ENCODE peak calls at places on chromosomes 5 and 9, in ten cellular contexts. D, L, J, Y, K, P, T, Q, F and U are unnamed samples.
A peak's percentile ranks its signal among the peaks of the same experiment; 100 is the strongest.

GRCh38 chr5:76209297-76209696 is 126.1 kb downstream of the SV2C start:
- DNase-seq in Y (no peak), F (no peak), T (no peak), P (no peak), L (no peak), J (no peak), D (no peak), K (no peak), Q (no peak), U (no peak)

GRCh38 chr9:33250458-33250995 is 10.6 kb downstream of the SPINK4 start:
- DNase-seq in P (no peak), T (peak; percentile 49), D (peak; percentile 86), Q (no peak), L (no peak), F (peak; percentile 83), Y (peak; percentile 75), J (no peak), K (no peak), U (no peak)

GRCh38 chr5:156121834-156122386 is 205.1 kb upstream of the SGCD start:
- DNase-seq in F (no peak), P (no peak), Y (no peak), Q (no peak), J (no peak), K (no peak), L (no peak), D (no peak), T (no peak), U (no peak)

GRCh38 chr9:127869310-127870152 is 7.9 kb downstream of the AK1 start:
- DNase-seq in T (peak; percentile 87), F (peak; percentile 74), P (peak; percentile 96), D (peak; percentile 99), Y (peak; percentile 86), L (peak; percentile 91), K (peak; percentile 90), J (peak; percentile 94), Q (peak; percentile 89), U (no peak)

GRCh38 chr5:159906957-159907356 is 9.3 kb upstream of the ADRA1B start:
- DNase-seq in L (no peak), Q (peak; percentile 69), T (no peak), Y (no peak), J (peak; percentile 64), K (no peak), D (no peak), P (no peak), F (no peak), U (no peak)

GRCh38 chr5:179134511-179134910 is 74.3 kb downstream of the ZNF354C start:
- DNase-seq in K (no peak), L (no peak), Q (no peak), D (peak; percentile 37), J (no peak), T (no peak), Y (no peak), P (no peak), F (no peak), U (no peak)

GRCh38 chr5:14929293-14930065 is 57.9 kb upstream of the ANKH start:
- DNase-seq in L (no peak), Y (no peak), F (no peak), T (no peak), K (no peak), D (no peak), J (no peak), Q (peak; percentile 19), P (no peak), U (no peak)

GRCh38 chr9:117697046-117697445 is 7.2 kb upstream of the TLR4 start:
- DNase-seq in K (no peak), L (no peak), Q (no peak), F (no peak), P (no peak), D (no peak), J (no peak), Y (no peak), T (no peak), U (no peak)

GRCh38 chr9:36193049-36193448 is 2.3 kb downstream of the CLTA start:
- DNase-seq in D (peak; percentile 38), L (no peak), K (no peak), F (no peak), J (no peak), T (no peak), P (no peak), Y (peak; percentile 32), Q (no peak), U (no peak)

GRCh38 chr9:132575811-132576210 is 6.6 kb upstream of the BARHL1 start:
- DNase-seq in Q (no peak), Y (no peak), P (no peak), D (peak; percentile 13), J (no peak), F (no peak), K (no peak), L (peak; percentile 6), T (no peak), U (no peak)

GRCh38 chr9:133987946-133988665 is 4.0 kb downstream of the VAV2 start:
- DNase-seq in J (no peak), Y (no peak), D (peak; percentile 52), P (no peak), L (peak; percentile 32), K (no peak), T (no peak), F (no peak), Q (peak; percentile 89), U (no peak)

GRCh38 chr5:7759951-7760580 is 90.9 kb downstream of the CFAP90 start:
- DNase-seq in D (no peak), T (no peak), J (no peak), L (no peak), Q (no peak), F (no peak), P (no peak), Y (no peak), K (no peak), U (no peak)

GRCh38 chr5:113112435-113112834 is 135.8 kb downstream of the DCP2 start:
- DNase-seq in Q (no peak), P (no peak), Y (peak; percentile 46), F (peak; percentile 78), K (no peak), T (peak; percentile 72), D (no peak), L (no peak), J (no peak), U (no peak)

GRCh38 chr5:129118405-129118804 is 23.9 kb downstream of the ISOC1 start:
- DNase-seq in F (peak; percentile 19), D (no peak), P (no peak), Y (peak; percentile 39), Q (no peak), T (no peak), K (no peak), J (no peak), L (no peak), U (no peak)

GRCh38 chr9:122065923-122066629 is 27.0 kb downstream of the TTLL11 start:
- DNase-seq in Y (peak; percentile 16), D (no peak), L (no peak), Q (no peak), F (no peak), J (no peak), T (peak; percentile 6), P (no peak), K (no peak), U (no peak)
- H3K4me3 ChIP-seq in Y (no peak overlapping the region), D (no peak overlapping the region), L (no peak overlapping the region), Q (no peak overlapping the region), F (no peak overlapping the region), J (no peak overlapping the region), T (no peak overlapping the region), P (no peak overlapping the region), K (no peak overlapping the region), U (no peak overlapping the region)

GRCh38 chr9:120345379-120345778 is 234.6 kb downstream of the CDK5RAP2 start:
- DNase-seq in Y (no peak), T (no peak), F (no peak), K (no peak), J (no peak), P (no peak), D (no peak), L (no peak), Q (no peak), U (no peak)

GRCh38 chr9:120350596-120350995 is 229.4 kb downstream of the CDK5RAP2 start:
- DNase-seq in Q (no peak), F (no peak), D (peak; percentile 65), J (no peak), T (no peak), P (no peak), L (no peak), Y (no peak), K (no peak), U (no peak)

GRCh38 chr9:120351106-120351505 is 228.9 kb downstream of the CDK5RAP2 start:
- DNase-seq in Y (no peak), J (no peak), P (no peak), K (no peak), L (no peak), Q (no peak), F (peak; percentile 50), D (no peak), T (no peak), U (no peak)

GRCh38 chr9:120353501-120353900 is 226.5 kb downstream of the CDK5RAP2 start:
- DNase-seq in P (no peak), K (no peak), J (no peak), L (no peak), T (peak; percentile 31), Y (peak; percentile 55), F (peak; percentile 88), D (peak; percentile 58), Q (no peak), U (no peak)

GRCh38 chr9:120348951-120349429 is 231.0 kb downstream of the CDK5RAP2 start:
- DNase-seq in F (peak; percentile 64), D (peak; percentile 94), K (no peak), P (peak; percentile 73), T (peak; percentile 65), Y (peak; percentile 75), J (no peak), L (no peak), Q (peak; percentile 35), U (no peak)
- TF ChIP-seq CTCF in F (peak; percentile 68), D (peak; percentile 69), K (no peak), P (peak; percentile 75), T (peak; percentile 73), Y (peak; percentile 83), J (peak; percentile 25), L (peak; percentile 62), Q (peak; percentile 50), U (peak; percentile 58)

GRCh38 chr5:142303576-142303975 is 21.2 kb downstream of the SPRY4 start:
- DNase-seq in J (no peak), Y (peak; percentile 42), L (no peak), F (peak; percentile 53), D (peak; percentile 86), K (no peak), Q (no peak), T (peak; percentile 69), P (no peak), U (no peak)
- H3K4me3 ChIP-seq in J (no peak overlapping the region), Y (no peak overlapping the region), L (no peak overlapping the region), F (no peak overlapping the region), D (no peak overlapping the region), K (no peak overlapping the region), Q (no peak overlapping the region), T (no peak overlapping the region), P (no peak overlapping the region), U (no peak overlapping the region)

DNA sequence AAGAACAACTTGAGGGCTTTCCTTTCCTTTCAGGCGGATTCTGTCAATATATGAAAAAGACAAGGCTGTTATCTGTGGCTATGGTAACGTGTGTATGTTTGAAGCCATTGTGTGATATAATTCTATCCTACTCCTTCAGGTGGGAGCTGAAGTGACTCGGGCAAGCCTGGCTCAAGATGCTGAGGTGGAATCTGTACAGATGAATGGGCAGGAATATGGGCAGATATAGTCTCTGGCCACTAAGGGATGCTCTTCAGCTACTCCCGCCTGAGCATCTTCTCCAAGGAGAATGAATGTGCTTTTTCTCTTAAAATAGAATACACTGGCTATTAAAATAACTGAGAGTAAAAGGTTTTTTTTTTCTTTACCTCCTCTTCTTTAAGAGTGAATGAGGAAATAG is 244.8 kb downstream of the ADGRV1 start:
- DNase-seq in T (no peak), K (no peak), Y (no peak), J (no peak), L (no peak), D (no peak), Q (no peak), P (peak; percentile 13), F (no peak), U (no peak)
- TF ChIP-seq CTCF in T (no peak), K (no peak), Y (peak; percentile 18), J (no peak), L (no peak), D (no peak), Q (no peak), P (no peak), F (no peak), U (no peak)